ENCODE peak calls at places on chromosomes 4 and X, in four cellular contexts. One of them, this sample, is unnamed.

GRCh38 chr4:20982544-20982943 is 282.3 kb downstream of the PACRGL start:
- DNase-seq in fibroblast of lung: no peak
- DNase-seq in GM23338: no peak
- DNase-seq in mammary epithelial cell: no peak
- DNase-seq in this sample: no peak

GRCh38 chr4:127685292-127685691 is 44.9 kb upstream of the SLC25A31 start:
- DNase-seq in fibroblast of lung: no peak
- DNase-seq in GM23338: no peak
- DNase-seq in mammary epithelial cell: peak
- DNase-seq in this sample: no peak

GRCh38 chrX:37599735-37600134 is 28.3 kb downstream of the LANCL3 start:
- DNase-seq in fibroblast of lung: no peak
- DNase-seq in GM23338: no peak
- DNase-seq in mammary epithelial cell: peak
- DNase-seq in this sample: no peak

GRCh38 chrX:131572372-131573014 is 28.6 kb downstream of the OR13H1 start:
- DNase-seq in fibroblast of lung: peak
- DNase-seq in GM23338: no peak
- DNase-seq in mammary epithelial cell: no peak
- DNase-seq in this sample: no peak

GRCh38 chrX:120235284-120235683 is 15.3 kb upstream of the ZBTB33 start:
- DNase-seq in fibroblast of lung: no peak
- DNase-seq in GM23338: peak
- DNase-seq in mammary epithelial cell: no peak
- DNase-seq in this sample: no peak

GRCh38 chr4:148089624-148090023 is 352.6 kb downstream of the NR3C2 start:
- DNase-seq in fibroblast of lung: no peak
- DNase-seq in GM23338: no peak
- DNase-seq in mammary epithelial cell: no peak
- DNase-seq in this sample: no peak

GRCh38 chr4:86730310-86730709 is 118.9 kb downstream of the SLC10A6 start:
- DNase-seq in fibroblast of lung: no peak
- DNase-seq in GM23338: peak
- DNase-seq in mammary epithelial cell: no peak
- DNase-seq in this sample: peak

GRCh38 chr4:135243960-135244561 is 1042.5 kb upstream of the PABPC4L start:
- DNase-seq in fibroblast of lung: peak
- DNase-seq in GM23338: no peak
- DNase-seq in mammary epithelial cell: no peak
- DNase-seq in this sample: no peak

GRCh38 chrX:20221902-20222301 is 44.8 kb downstream of the RPS6KA3 start:
- DNase-seq in fibroblast of lung: peak
- DNase-seq in GM23338: no peak
- DNase-seq in mammary epithelial cell: no peak
- DNase-seq in this sample: no peak

GRCh38 chr4:56038763-56039162 is 90.0 kb downstream of the CEP135 start:
- DNase-seq in fibroblast of lung: no peak
- DNase-seq in GM23338: no peak
- DNase-seq in mammary epithelial cell: peak
- DNase-seq in this sample: no peak

DNA sequence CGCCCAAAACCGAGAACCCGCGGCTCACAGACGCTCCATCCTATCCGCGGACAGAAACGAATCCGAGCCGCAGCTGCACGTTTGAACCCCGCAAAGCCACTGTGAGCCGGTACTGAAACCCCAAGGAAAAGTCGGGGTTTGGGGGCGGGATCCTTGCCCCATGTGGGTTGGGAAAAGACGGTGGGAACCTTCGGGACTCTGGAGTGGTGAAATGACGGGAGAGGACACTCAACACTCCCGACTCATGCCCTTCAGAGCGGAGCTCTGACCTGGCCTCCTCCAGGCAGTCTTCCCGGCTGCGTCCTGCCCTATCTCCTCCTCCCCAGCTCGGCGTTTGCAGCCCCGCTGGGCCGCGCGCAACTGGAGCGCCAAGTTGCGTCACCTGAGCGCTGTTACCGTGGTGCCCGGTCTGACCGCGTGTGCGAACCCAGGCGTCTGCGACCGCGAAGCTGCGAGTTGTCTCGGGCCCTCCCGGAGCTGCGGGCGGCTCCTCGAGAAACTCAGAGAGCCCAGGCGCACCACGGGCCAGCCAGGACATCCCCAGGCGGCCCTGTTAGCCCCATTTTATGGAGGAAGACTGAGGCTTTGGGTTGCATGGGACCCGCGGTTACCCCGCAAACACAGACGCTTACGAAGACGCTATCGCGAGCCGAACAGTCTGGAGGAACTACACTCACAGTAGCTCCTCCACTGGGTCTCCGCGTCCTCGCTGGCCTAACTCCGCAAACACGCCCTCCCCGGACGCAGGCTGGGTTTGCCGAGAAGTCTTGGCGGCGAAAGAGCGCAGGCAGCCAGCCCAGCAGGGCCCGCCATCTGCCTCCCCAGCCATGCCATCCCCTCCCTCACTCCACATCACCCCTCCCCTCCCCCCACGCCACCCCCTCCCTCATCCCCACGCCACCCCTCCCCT is 20.3 kb upstream of the HMX1 start:
- DNase-seq in fibroblast of lung: no peak
- DNase-seq in GM23338: peak
- DNase-seq in mammary epithelial cell: no peak
- DNase-seq in this sample: no peak
- TF ChIP-seq EZH2 in fibroblast of lung: no peak
- TF ChIP-seq EZH2 in GM23338: peak
- TF ChIP-seq EZH2 in mammary epithelial cell: no peak
- TF ChIP-seq EZH2 in this sample: no peak

DNA sequence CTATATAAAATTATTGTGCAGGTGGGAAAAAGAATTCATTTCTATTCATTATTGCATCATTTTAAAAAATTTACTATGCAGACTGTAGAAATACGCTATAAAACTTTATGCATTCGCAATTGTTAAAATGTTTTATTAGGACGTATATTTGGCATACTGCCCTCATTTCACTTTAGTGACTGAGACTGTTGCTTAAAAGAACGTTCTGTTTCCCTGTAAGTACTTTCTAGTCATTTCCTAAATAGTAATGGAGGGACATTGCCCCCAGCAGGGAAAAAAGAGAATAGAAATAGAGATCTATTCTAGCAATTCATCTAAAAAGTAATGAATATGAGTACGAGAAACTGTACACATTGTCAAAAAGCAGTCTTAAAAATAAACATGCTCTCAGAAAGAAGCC is 1295.8 kb upstream of the TENM3 start:
- DNase-seq in fibroblast of lung: peak
- DNase-seq in GM23338: no peak
- DNase-seq in mammary epithelial cell: peak
- DNase-seq in this sample: no peak
- TF ChIP-seq CTCF in fibroblast of lung: peak
- TF ChIP-seq CTCF in GM23338: peak
- TF ChIP-seq CTCF in mammary epithelial cell: peak
- TF ChIP-seq CTCF in this sample: no peak

GRCh38 chr4:8857682-8858187 is 13.9 kb downstream of the HMX1 start:
- DNase-seq in fibroblast of lung: no peak
- DNase-seq in GM23338: peak
- DNase-seq in mammary epithelial cell: no peak
- DNase-seq in this sample: no peak
- TF ChIP-seq EZH2 in fibroblast of lung: no peak
- TF ChIP-seq EZH2 in GM23338: peak
- TF ChIP-seq EZH2 in mammary epithelial cell: no peak
- TF ChIP-seq EZH2 in this sample: no peak

GRCh38 chrX:40468033-40468979 is 112.5 kb upstream of the ATP6AP2 start:
- DNase-seq in fibroblast of lung: peak
- DNase-seq in GM23338: peak
- DNase-seq in mammary epithelial cell: peak
- DNase-seq in this sample: peak
- TF ChIP-seq CTCF in fibroblast of lung: no peak
- TF ChIP-seq CTCF in GM23338: peak
- TF ChIP-seq CTCF in mammary epithelial cell: no peak
- TF ChIP-seq CTCF in this sample: peak

DNA sequence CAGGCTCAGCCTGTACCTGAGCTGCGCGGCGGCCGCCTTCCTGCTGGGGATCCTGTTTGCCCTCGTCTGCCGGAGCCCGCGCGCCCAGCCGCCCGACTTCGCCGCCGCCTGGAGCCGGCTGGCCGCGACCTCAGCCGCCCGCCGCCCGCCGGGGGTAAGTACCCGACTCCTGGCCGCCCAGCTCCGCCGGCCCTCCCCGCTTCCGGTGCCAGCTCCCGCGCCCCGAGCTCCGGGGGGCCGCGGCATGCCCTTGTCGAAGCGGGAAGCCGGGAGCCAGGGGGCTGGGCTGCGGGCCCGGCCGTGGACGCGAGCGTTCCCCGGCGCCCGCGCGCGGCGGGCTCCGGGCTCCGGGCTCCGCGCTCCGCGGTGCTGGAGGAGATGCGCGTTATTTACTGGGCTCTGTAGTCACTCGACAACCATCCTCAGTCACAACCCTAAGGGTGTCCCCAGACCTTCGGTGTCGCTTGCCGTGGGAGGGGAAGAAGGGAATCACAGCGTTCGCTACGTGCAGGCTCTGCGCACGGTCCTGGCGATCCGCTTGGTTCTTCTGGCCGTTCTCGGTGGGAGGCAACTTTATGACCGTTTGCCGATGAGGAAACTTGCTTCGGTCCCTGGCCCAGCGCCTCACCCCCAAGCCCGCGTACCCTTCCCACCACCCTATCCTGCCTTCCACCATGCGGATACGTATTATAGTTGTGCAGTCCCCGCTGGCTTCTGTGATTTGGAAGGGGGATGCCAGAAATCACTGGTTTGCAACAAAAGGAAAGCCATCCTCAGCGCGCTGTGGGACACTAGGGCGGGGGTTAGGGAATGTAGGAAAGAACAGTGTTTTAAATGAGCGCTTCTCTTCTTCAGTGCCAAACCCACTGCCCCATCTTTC is 944 bp downstream of the SNX25 start:
- DNase-seq in fibroblast of lung: peak
- DNase-seq in GM23338: peak
- DNase-seq in mammary epithelial cell: peak
- DNase-seq in this sample: no peak
- TF ChIP-seq EZH2 in fibroblast of lung: no peak
- TF ChIP-seq EZH2 in GM23338: no peak
- TF ChIP-seq EZH2 in mammary epithelial cell: no peak
- TF ChIP-seq EZH2 in this sample: no peak

GRCh38 chrX:95764972-95765451 is 919.6 kb upstream of the DIAPH2 start:
- DNase-seq in fibroblast of lung: peak
- DNase-seq in GM23338: peak
- DNase-seq in mammary epithelial cell: peak
- DNase-seq in this sample: no peak
- TF ChIP-seq CTCF in fibroblast of lung: peak
- TF ChIP-seq CTCF in GM23338: peak
- TF ChIP-seq CTCF in mammary epithelial cell: peak
- TF ChIP-seq CTCF in this sample: peak

GRCh38 chr4:1002631-1003251 is 8.7 kb upstream of the FGFRL1 start:
- DNase-seq in fibroblast of lung: no peak
- DNase-seq in GM23338: peak
- DNase-seq in mammary epithelial cell: no peak
- DNase-seq in this sample: no peak

GRCh38 chr4:1000686-1001260 is 7.6 kb upstream of the SLC26A1 start:
- DNase-seq in fibroblast of lung: no peak
- DNase-seq in GM23338: no peak
- DNase-seq in mammary epithelial cell: no peak
- DNase-seq in this sample: no peak

GRCh38 chr4:1001561-1002130 is 8.4 kb upstream of the SLC26A1 start:
- DNase-seq in fibroblast of lung: no peak
- DNase-seq in GM23338: peak
- DNase-seq in mammary epithelial cell: no peak
- DNase-seq in this sample: no peak

GRCh38 chr4:1003271-1004070 is 8.0 kb upstream of the FGFRL1 start:
- DNase-seq in fibroblast of lung: no peak
- DNase-seq in GM23338: peak
- DNase-seq in mammary epithelial cell: no peak
- DNase-seq in this sample: no peak

DNA sequence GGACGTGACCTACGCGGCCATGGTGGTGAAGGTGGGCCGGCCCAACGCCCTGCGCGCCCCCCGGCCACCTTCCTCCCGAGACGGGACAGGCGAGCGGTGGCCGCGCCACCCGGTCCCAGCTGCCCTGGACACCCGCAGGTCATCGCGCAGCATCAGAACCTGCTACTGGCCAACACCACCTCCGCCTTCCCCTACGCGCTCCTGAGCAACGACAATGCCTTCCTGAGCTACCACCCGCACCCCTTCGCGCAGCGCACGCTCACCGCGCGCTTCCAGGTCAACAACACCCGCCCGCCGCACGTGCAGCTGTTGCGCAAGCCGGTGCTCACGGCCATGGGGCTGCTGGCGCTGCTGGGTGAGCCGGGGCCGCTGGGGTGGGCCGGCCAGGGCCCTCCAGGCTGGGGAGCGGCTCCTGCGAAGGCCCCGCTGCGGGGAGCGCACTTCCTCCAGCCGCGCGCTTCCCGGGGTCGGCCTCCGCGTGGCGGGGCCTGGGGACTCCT is 9.0 kb upstream of the SLC26A1 start:
- DNase-seq in fibroblast of lung: peak
- DNase-seq in GM23338: peak
- DNase-seq in mammary epithelial cell: peak
- DNase-seq in this sample: no peak
- TF ChIP-seq EZH2 in fibroblast of lung: peak
- TF ChIP-seq EZH2 in GM23338: no peak
- TF ChIP-seq EZH2 in mammary epithelial cell: peak
- TF ChIP-seq EZH2 in this sample: no peak

GRCh38 chr4:6986067-6986780 is 56.9 kb upstream of the TADA2B start:
- DNase-seq in fibroblast of lung: peak
- DNase-seq in GM23338: peak
- DNase-seq in mammary epithelial cell: peak
- DNase-seq in this sample: no peak
- TF ChIP-seq CTCF in fibroblast of lung: no peak
- TF ChIP-seq CTCF in GM23338: no peak
- TF ChIP-seq CTCF in mammary epithelial cell: no peak
- TF ChIP-seq CTCF in this sample: no peak

GRCh38 chr4:8892556-8893226 is 21.1 kb upstream of the HMX1 start:
- DNase-seq in fibroblast of lung: no peak
- DNase-seq in GM23338: no peak
- DNase-seq in mammary epithelial cell: no peak
- DNase-seq in this sample: no peak

GRCh38 chr4:8895295-8895694 is 23.7 kb upstream of the HMX1 start:
- DNase-seq in fibroblast of lung: no peak
- DNase-seq in GM23338: no peak
- DNase-seq in mammary epithelial cell: no peak
- DNase-seq in this sample: no peak

GRCh38 chr4:8894424-8894816 is 22.8 kb upstream of the HMX1 start:
- DNase-seq in fibroblast of lung: no peak
- DNase-seq in GM23338: no peak
- DNase-seq in mammary epithelial cell: no peak
- DNase-seq in this sample: no peak

GRCh38 chr4:8893227-8893623 is 21.6 kb upstream of the HMX1 start:
- DNase-seq in fibroblast of lung: no peak
- DNase-seq in GM23338: no peak
- DNase-seq in mammary epithelial cell: no peak
- DNase-seq in this sample: no peak

GRCh38 chr4:8893624-8894423 is 22.2 kb upstream of the HMX1 start:
- DNase-seq in fibroblast of lung: no peak
- DNase-seq in GM23338: peak
- DNase-seq in mammary epithelial cell: no peak
- DNase-seq in this sample: no peak
- TF ChIP-seq EZH2 in fibroblast of lung: peak
- TF ChIP-seq EZH2 in GM23338: peak
- TF ChIP-seq EZH2 in mammary epithelial cell: no peak
- TF ChIP-seq EZH2 in this sample: no peak

GRCh38 chr4:61619528-61619927 is 419.4 kb downstream of the ADGRL3 start:
- DNase-seq in fibroblast of lung: no peak
- DNase-seq in GM23338: peak
- DNase-seq in mammary epithelial cell: no peak
- DNase-seq in this sample: no peak
- TF ChIP-seq CTCF in fibroblast of lung: no peak
- TF ChIP-seq CTCF in GM23338: peak
- TF ChIP-seq CTCF in mammary epithelial cell: peak
- TF ChIP-seq CTCF in this sample: no peak

This sample was measured in DND-41.